ENCODE peak calls at places on chromosomes 5 and 9, in seven cellular contexts. One of them, this sample, is unnamed.
A peak's percentile ranks its signal among the peaks of the same experiment; 100 is the strongest.

GRCh38 chr9:112135706-112136105 is 39.4 kb downstream of the SUSD1 start:
- DNase-seq in spleen: no peak
- DNase-seq in psoas muscle: no peak
- DNase-seq in AG04450: no peak
- DNase-seq in sigmoid colon: no peak
- DNase-seq in HCT116: no peak
- DNase-seq in upper lobe of right lung: no peak
- DNase-seq in this sample: no peak

GRCh38 chr9:1726993-1727759 is 288.0 kb upstream of the SMARCA2 start:
- DNase-seq in sigmoid colon: no peak
- DNase-seq in psoas muscle: no peak
- DNase-seq in spleen: no peak
- DNase-seq in upper lobe of right lung: no peak
- DNase-seq in AG04450: no peak
- DNase-seq in HCT116: no peak
- DNase-seq in this sample: no peak

GRCh38 chr9:98900725-98901124 is 43.0 kb upstream of the COL15A1 start:
- DNase-seq in spleen: no peak
- DNase-seq in AG04450: no peak
- DNase-seq in upper lobe of right lung: no peak
- DNase-seq in psoas muscle: no peak
- DNase-seq in HCT116: no peak
- DNase-seq in sigmoid colon: no peak
- DNase-seq in this sample: no peak

GRCh38 chr9:26125693-26126092 is 447.4 kb upstream of the TUSC1 start:
- DNase-seq in psoas muscle: no peak
- DNase-seq in HCT116: no peak
- DNase-seq in AG04450: no peak
- DNase-seq in sigmoid colon: no peak
- DNase-seq in upper lobe of right lung: no peak
- DNase-seq in spleen: no peak
- DNase-seq in this sample: no peak

GRCh38 chr5:109324941-109325340 is 84.8 kb downstream of the PJA2 start:
- DNase-seq in psoas muscle: no peak
- DNase-seq in sigmoid colon: no peak
- DNase-seq in upper lobe of right lung: no peak
- DNase-seq in spleen: no peak
- DNase-seq in HCT116: no peak
- DNase-seq in AG04450: no peak
- DNase-seq in this sample: no peak

GRCh38 chr5:112647428-112647827 is 90.3 kb upstream of the APC start:
- DNase-seq in sigmoid colon: no peak
- DNase-seq in AG04450: no peak
- DNase-seq in HCT116: no peak
- DNase-seq in upper lobe of right lung: no peak
- DNase-seq in spleen: no peak
- DNase-seq in psoas muscle: no peak
- DNase-seq in this sample: no peak

GRCh38 chr9:89563511-89564256 is 41.1 kb upstream of the GADD45G start:
- DNase-seq in upper lobe of right lung: no peak
- DNase-seq in AG04450: no peak
- DNase-seq in HCT116: no peak
- DNase-seq in psoas muscle: no peak
- DNase-seq in spleen: no peak
- DNase-seq in sigmoid colon: no peak
- DNase-seq in this sample: no peak

GRCh38 chr5:155025890-155026289 is 12.3 kb downstream of the KIF4B start:
- DNase-seq in sigmoid colon: no peak
- DNase-seq in upper lobe of right lung: no peak
- DNase-seq in AG04450: no peak
- DNase-seq in spleen: no peak
- DNase-seq in psoas muscle: no peak
- DNase-seq in HCT116: no peak
- DNase-seq in this sample: no peak

GRCh38 chr5:28400076-28400475 is 1361.7 kb upstream of the CDH9 start:
- DNase-seq in sigmoid colon: no peak
- DNase-seq in spleen: no peak
- DNase-seq in psoas muscle: no peak
- DNase-seq in HCT116: no peak
- DNase-seq in upper lobe of right lung: no peak
- DNase-seq in AG04450: no peak
- DNase-seq in this sample: no peak

GRCh38 chr9:95821999-95822398 is 53.5 kb upstream of the ERCC6L2 start:
- DNase-seq in psoas muscle: no peak
- DNase-seq in upper lobe of right lung: no peak
- DNase-seq in sigmoid colon: no peak
- DNase-seq in HCT116: no peak
- DNase-seq in AG04450: no peak
- DNase-seq in spleen: no peak
- DNase-seq in this sample: no peak

GRCh38 chr9:95826183-95826838 is 49.2 kb upstream of the ERCC6L2 start:
- DNase-seq in spleen: no peak
- DNase-seq in psoas muscle: no peak
- DNase-seq in AG04450: no peak
- DNase-seq in HCT116: no peak
- DNase-seq in sigmoid colon: no peak
- DNase-seq in upper lobe of right lung: no peak
- DNase-seq in this sample: no peak

GRCh38 chr9:95820076-95820475 is 55.4 kb upstream of the ERCC6L2 start:
- DNase-seq in psoas muscle: no peak
- DNase-seq in AG04450: no peak
- DNase-seq in HCT116: no peak
- DNase-seq in sigmoid colon: no peak
- DNase-seq in spleen: no peak
- DNase-seq in upper lobe of right lung: no peak
- DNase-seq in this sample: no peak

GRCh38 chr9:95819636-95820035 is 55.9 kb upstream of the ERCC6L2 start:
- DNase-seq in HCT116: no peak
- DNase-seq in sigmoid colon: no peak
- DNase-seq in psoas muscle: no peak
- DNase-seq in spleen: no peak
- DNase-seq in AG04450: no peak
- DNase-seq in upper lobe of right lung: no peak
- DNase-seq in this sample: no peak

GRCh38 chr9:95822583-95823431 is 52.7 kb upstream of the ERCC6L2 start:
- DNase-seq in upper lobe of right lung: no peak
- DNase-seq in psoas muscle: no peak
- DNase-seq in spleen: no peak
- DNase-seq in sigmoid colon: no peak
- DNase-seq in AG04450: peak; percentile 91
- DNase-seq in HCT116: peak; percentile 2
- DNase-seq in this sample: no peak
- H3K27ac ChIP-seq in upper lobe of right lung: no peak overlapping the region
- H3K27ac ChIP-seq in psoas muscle: no peak overlapping the region
- H3K27ac ChIP-seq in spleen: no peak overlapping the region
- H3K27ac ChIP-seq in sigmoid colon: peak overlapping the region; percentile 12
- H3K27ac ChIP-seq in AG04450: peak overlapping the region; percentile 82
- H3K27ac ChIP-seq in HCT116: no peak overlapping the region
- H3K27ac ChIP-seq in this sample: no peak overlapping the region

DNA sequence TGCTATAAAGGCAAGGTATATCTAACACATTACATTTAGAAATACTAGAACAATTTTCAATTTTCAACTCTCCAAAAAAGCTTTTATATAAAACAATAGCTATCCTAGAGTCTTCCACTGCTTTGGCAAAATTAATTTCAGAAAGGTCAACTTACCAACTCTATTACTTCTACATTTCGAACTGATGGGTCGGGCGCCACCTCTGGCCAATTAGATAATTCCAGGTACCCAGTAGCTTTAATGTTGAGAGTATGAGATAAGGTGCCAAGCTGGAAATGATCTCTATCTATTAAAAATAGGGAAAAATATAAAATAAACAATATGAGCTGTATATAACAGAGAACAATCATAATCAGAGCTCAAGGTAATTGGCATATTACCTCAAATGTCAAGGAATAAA is 166.6 kb downstream of the AP3B1 start:
- DNase-seq in psoas muscle: no peak
- DNase-seq in sigmoid colon: no peak
- DNase-seq in spleen: no peak
- DNase-seq in HCT116: no peak
- DNase-seq in AG04450: no peak
- DNase-seq in upper lobe of right lung: no peak
- DNase-seq in this sample: no peak
- TF ChIP-seq CTCF in psoas muscle: no peak
- TF ChIP-seq CTCF in sigmoid colon: no peak
- TF ChIP-seq CTCF in spleen: no peak
- TF ChIP-seq CTCF in HCT116: peak; percentile 54
- TF ChIP-seq CTCF in AG04450: peak; percentile 24
- TF ChIP-seq CTCF in upper lobe of right lung: peak; percentile 13
- TF ChIP-seq CTCF in this sample: no peak

GRCh38 chr5:76081811-76082783 is 1.1 kb upstream of the SV2C start:
- DNase-seq in spleen: peak; percentile 74
- DNase-seq in AG04450: no peak
- DNase-seq in upper lobe of right lung: peak; percentile 51
- DNase-seq in HCT116: no peak
- DNase-seq in sigmoid colon: no peak
- DNase-seq in psoas muscle: no peak
- DNase-seq in this sample: no peak
- H3K4me3 ChIP-seq in spleen: no peak overlapping the region
- H3K4me3 ChIP-seq in AG04450: no peak overlapping the region
- H3K4me3 ChIP-seq in upper lobe of right lung: no peak overlapping the region
- H3K4me3 ChIP-seq in HCT116: no peak overlapping the region
- H3K4me3 ChIP-seq in sigmoid colon: no peak overlapping the region
- H3K4me3 ChIP-seq in psoas muscle: no peak overlapping the region
- H3K4me3 ChIP-seq in this sample: peak overlapping the region; percentile 63

GRCh38 chr5:159106193-159106568 is 6.5 kb upstream of the EBF1 start:
- DNase-seq in sigmoid colon: no peak
- DNase-seq in psoas muscle: no peak
- DNase-seq in HCT116: no peak
- DNase-seq in upper lobe of right lung: no peak
- DNase-seq in spleen: peak; percentile 73
- DNase-seq in AG04450: no peak
- DNase-seq in this sample: no peak
- H3K27ac ChIP-seq in sigmoid colon: no peak overlapping the region
- H3K27ac ChIP-seq in psoas muscle: no peak overlapping the region
- H3K27ac ChIP-seq in HCT116: no peak overlapping the region
- H3K27ac ChIP-seq in upper lobe of right lung: no peak overlapping the region
- H3K27ac ChIP-seq in spleen: no peak overlapping the region
- H3K27ac ChIP-seq in AG04450: no peak overlapping the region
- H3K27ac ChIP-seq in this sample: no peak overlapping the region

DNA sequence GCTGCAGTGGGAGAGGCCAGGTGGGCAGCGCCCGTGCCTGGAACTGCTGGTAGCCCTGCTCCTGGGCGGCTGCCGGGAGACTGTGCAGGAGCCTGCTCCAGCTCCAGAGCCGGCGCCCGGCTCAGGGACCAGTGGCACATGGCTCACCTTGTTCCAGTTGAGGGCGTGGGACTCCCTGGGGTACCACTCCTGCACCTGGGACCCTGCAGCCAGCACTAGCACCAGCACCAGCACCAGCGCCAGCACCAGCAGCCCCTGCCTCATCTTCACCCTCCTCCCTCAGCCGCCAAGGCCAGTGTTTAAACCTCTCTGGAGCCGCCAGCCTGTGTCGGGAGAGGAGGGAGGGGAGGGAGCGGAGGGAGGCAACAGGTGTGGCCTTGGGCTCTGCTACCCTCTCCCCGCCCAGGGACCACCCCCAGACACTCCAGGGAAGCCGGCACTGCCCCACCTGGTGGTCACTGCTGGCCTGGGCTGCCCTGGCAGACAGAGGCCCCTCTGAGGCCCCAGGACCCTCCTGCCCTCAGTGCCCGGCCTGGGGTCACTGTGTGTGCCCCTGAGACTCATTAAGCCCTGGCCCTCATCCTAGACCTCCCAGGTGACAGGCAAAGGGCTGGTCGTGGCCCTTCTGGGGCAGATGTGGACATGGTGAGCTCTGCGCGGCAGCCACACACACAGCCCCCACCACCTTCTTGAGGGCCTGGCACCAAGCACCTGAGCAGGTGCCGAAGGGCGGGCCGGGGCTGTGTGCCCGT is at the start of gene LCN10:
- DNase-seq in AG04450: no peak
- DNase-seq in sigmoid colon: no peak
- DNase-seq in upper lobe of right lung: no peak
- DNase-seq in psoas muscle: no peak
- DNase-seq in spleen: no peak
- DNase-seq in HCT116: no peak
- DNase-seq in this sample: no peak
- TF ChIP-seq CTCF in AG04450: peak; percentile 45
- TF ChIP-seq CTCF in sigmoid colon: no peak
- TF ChIP-seq CTCF in upper lobe of right lung: peak; percentile 23
- TF ChIP-seq CTCF in psoas muscle: no peak
- TF ChIP-seq CTCF in spleen: no peak
- TF ChIP-seq CTCF in HCT116: peak; percentile 48
- TF ChIP-seq CTCF in this sample: no peak

DNA sequence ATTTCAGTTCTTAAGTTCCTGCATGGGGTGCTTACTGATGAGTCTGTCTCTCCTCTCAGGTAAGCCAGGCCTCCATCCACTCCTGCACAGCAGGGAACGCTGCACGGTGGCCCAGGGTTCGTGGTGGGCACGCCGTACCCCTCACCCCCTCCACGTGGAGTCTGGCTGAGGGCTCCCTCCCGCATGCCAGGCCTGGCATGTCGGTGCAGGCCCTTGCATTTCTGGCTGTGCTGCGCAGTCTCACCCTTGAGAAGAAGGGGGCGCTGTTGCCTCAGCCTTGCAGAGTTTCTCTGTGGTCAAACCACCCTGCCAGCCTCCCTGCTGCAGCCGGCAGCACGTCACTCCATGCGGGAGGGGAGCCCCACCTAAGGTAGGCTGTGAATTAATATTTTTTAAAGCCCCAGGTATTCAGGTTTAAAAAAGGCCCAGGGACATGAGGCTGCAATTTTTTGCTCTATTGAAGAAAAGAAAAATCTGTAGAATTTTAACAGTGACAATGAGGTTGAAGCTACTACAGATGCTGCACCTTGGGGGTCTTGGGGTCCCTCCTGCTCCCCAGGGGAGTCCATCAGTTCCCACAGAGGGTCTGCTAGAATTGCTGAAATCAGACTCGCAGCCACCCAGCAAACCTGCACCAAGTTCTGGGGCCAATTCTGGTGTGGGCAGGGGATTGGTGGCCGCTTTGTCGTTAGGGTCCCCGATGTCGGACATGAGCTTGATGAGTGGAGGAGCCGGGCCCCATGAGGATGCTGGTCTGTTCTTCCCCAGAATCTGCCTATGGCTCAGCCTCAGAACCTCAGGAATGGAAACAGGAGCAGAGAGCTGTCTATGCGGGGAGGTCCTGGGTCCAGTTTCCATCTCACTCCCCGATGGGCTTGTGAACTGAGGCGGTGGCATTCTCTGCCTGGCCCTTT is 52.6 kb downstream of the TENT4A start:
- DNase-seq in upper lobe of right lung: peak; percentile 88
- DNase-seq in HCT116: peak; percentile 71
- DNase-seq in sigmoid colon: peak; percentile 77
- DNase-seq in spleen: peak; percentile 86
- DNase-seq in AG04450: peak; percentile 20
- DNase-seq in psoas muscle: peak; percentile 73
- DNase-seq in this sample: peak; percentile 84
- H3K4me3 ChIP-seq in upper lobe of right lung: no peak overlapping the region
- H3K4me3 ChIP-seq in HCT116: peak overlapping the region; percentile 28
- H3K4me3 ChIP-seq in sigmoid colon: no peak overlapping the region
- H3K4me3 ChIP-seq in spleen: no peak overlapping the region
- H3K4me3 ChIP-seq in AG04450: no peak overlapping the region
- H3K4me3 ChIP-seq in psoas muscle: peak overlapping the region; percentile 16
- H3K4me3 ChIP-seq in this sample: peak overlapping the region; percentile 61

GRCh38 chr9:35606138-35606504 is 1.1 kb downstream of the TESK1 start:
- DNase-seq in upper lobe of right lung: no peak
- DNase-seq in spleen: no peak
- DNase-seq in AG04450: no peak
- DNase-seq in sigmoid colon: peak; percentile 65
- DNase-seq in HCT116: no peak
- DNase-seq in psoas muscle: no peak
- DNase-seq in this sample: peak; percentile 72
- H3K27ac ChIP-seq in upper lobe of right lung: peak overlapping the region; percentile 66
- H3K27ac ChIP-seq in spleen: peak overlapping the region; percentile 91
- H3K27ac ChIP-seq in AG04450: no peak overlapping the region
- H3K27ac ChIP-seq in sigmoid colon: peak overlapping the region; percentile 93
- H3K27ac ChIP-seq in HCT116: peak overlapping the region; percentile 82
- H3K27ac ChIP-seq in psoas muscle: peak overlapping the region; percentile 95
- H3K27ac ChIP-seq in this sample: peak overlapping the region; percentile 99

GRCh38 chr9:114417511-114417910 is 29.7 kb upstream of the AKNA start:
- DNase-seq in psoas muscle: no peak
- DNase-seq in spleen: no peak
- DNase-seq in AG04450: peak; percentile 45
- DNase-seq in sigmoid colon: no peak
- DNase-seq in HCT116: no peak
- DNase-seq in upper lobe of right lung: no peak
- DNase-seq in this sample: no peak
- TF ChIP-seq CTCF in psoas muscle: no peak
- TF ChIP-seq CTCF in spleen: no peak
- TF ChIP-seq CTCF in AG04450: peak; percentile 45
- TF ChIP-seq CTCF in sigmoid colon: no peak
- TF ChIP-seq CTCF in HCT116: no peak
- TF ChIP-seq CTCF in upper lobe of right lung: no peak
- TF ChIP-seq CTCF in this sample: no peak